ENCODE peak calls at places on chromosomes 3 and 15, in five cellular contexts. N is CD4-positive, CD25-positive, alpha-beta regulatory T cell; Y is body of pancreas; B is heart right ventricle; Q is astrocyte. E is an unnamed sample.

GRCh38 chr3:87207500-87207899 is 19.6 kb upstream of the CHMP2B start:
- DNase-seq in N (no peak), B (no peak), Q (peak), Y (no peak), E (no peak)

GRCh38 chr3:64444619-64445317 is 219.5 kb upstream of the PRICKLE2 start:
- DNase-seq in B (no peak), N (no peak), Q (no peak), Y (no peak), E (no peak)

GRCh38 chr15:58994906-58995453 is 7.5 kb downstream of the RNF111 start:
- DNase-seq in Y (no peak), Q (no peak), B (no peak), N (no peak), E (no peak)

GRCh38 chr3:175255698-175256097 is 396.6 kb downstream of the NAALADL2 start:
- DNase-seq in B (no peak), Y (peak), N (no peak), Q (peak), E (no peak)

GRCh38 chr15:39869858-39870515 is 50.1 kb downstream of the GPR176 start:
- DNase-seq in B (no peak), Q (no peak), Y (no peak), N (no peak), E (no peak)

GRCh38 chr3:71247221-71247947 is 336.1 kb downstream of the FOXP1 start:
- DNase-seq in N (no peak), Y (peak), B (no peak), Q (no peak), E (no peak)

GRCh38 chr3:171028779-171029232 is 2.3 kb upstream of the SLC2A2 start:
- DNase-seq in Y (peak), Q (peak), B (no peak), N (no peak), E (no peak)

GRCh38 chr3:159937561-159937960 is 51.1 kb upstream of the IL12A start:
- DNase-seq in Q (no peak), Y (no peak), B (no peak), N (no peak), E (no peak)

GRCh38 chr3:23751485-23751811 is 54.3 kb upstream of the UBE2E1 start:
- DNase-seq in Y (no peak), B (no peak), Q (peak), N (no peak), E (no peak)

GRCh38 chr15:67303490-67304363 is 49.1 kb downstream of the IQCH start:
- DNase-seq in B (no peak), Q (peak), Y (peak), N (peak), E (no peak)

GRCh38 chr3:22284559-22284958 is 533.5 kb upstream of the ZNF385D start:
- DNase-seq in Q (peak), B (no peak), Y (no peak), N (no peak), E (no peak)

GRCh38 chr3:14124223-14124614 is 451 bp downstream of the CHCHD4 start:
- DNase-seq in Q (no peak), N (peak), B (peak), Y (peak), E (peak)

GRCh38 chr15:88653200-88654064 is 14.6 kb downstream of the ISG20 start:
- DNase-seq in N (no peak), B (no peak), Q (no peak), Y (no peak), E (no peak)

DNA sequence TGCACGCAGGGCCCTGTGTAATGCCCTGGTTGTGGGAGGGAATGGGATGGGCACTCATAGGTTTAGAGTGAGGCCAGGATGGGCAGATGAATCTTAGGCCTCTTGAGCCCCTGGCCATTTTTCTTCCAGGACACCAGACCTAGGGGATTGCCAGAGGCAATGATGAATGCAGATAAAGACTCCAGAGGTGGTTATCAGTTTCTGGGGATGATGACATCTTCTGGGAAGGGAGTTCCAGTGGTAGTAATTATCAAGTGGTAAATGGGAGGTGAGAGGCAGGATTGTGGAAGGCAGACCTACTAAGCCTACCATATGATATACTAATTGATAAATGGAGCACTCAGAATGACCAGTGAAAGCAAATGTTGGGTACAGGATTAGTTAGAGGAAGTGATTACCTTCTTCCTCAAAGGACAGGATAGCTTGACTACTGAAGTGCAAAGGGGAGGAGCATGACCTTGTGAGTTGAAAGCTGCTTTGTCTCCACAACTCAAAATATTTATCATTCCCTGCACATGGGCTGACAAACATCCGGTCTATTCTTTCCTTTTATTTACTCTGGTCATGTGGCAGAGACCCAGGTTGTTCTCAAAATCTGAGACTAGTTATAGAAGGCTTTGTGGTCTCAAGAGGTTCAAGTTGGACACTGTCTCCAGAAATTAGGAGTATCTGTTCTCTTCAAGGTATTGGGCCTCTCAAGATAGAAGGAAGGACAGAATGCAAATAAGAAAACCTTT is 10.2 kb upstream of the MAPK6 start:
- DNase-seq in B (no peak), Q (no peak), Y (no peak), N (no peak), E (no peak)
- H3K27ac ChIP-seq in B (no peak), Q (no peak), Y (no peak), N (no peak), E (no peak)

DNA sequence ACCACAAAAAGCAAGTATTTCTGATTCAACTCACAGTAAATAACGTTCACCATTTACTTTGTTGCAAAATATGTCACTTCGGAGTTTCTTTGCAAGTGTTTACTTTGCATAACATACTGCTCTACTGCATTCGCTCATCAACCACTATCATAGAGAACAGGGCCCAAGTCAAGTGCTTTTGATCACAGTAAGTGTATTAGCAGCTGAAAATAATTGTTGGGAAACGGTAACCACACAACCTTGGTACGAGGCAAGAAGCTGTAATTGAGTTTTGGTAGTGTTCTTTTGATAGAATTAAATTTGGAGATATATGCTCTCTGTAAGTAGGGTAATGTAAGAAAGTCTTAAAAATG is 80.1 kb downstream of the SATB1 start:
- DNase-seq in B (no peak), N (no peak), Y (no peak), Q (no peak), E (no peak)
- H3K27ac ChIP-seq in B (no peak), N (no peak), Y (no peak), Q (no peak), E (no peak)

GRCh38 chr15:99719096-99719541 is 14.1 kb downstream of the LYSMD4 start:
- DNase-seq in Y (no peak), N (no peak), B (no peak), Q (peak), E (no peak)

GRCh38 chr15:99722406-99722805 is 10.8 kb downstream of the LYSMD4 start:
- DNase-seq in B (no peak), N (no peak), Y (no peak), Q (no peak), E (no peak)

GRCh38 chr15:99721104-99721778 is 12.0 kb downstream of the LYSMD4 start:
- DNase-seq in Y (no peak), B (no peak), N (no peak), Q (no peak), E (no peak)

GRCh38 chr15:99720533-99720932 is 12.7 kb downstream of the LYSMD4 start:
- DNase-seq in B (no peak), N (no peak), Y (no peak), Q (no peak), E (no peak)

GRCh38 chr15:99721896-99722295 is 11.3 kb downstream of the LYSMD4 start:
- DNase-seq in Q (no peak), Y (no peak), B (no peak), N (no peak), E (no peak)
- H3K27ac ChIP-seq in Q (no peak), Y (no peak), B (no peak), N (no peak), E (no peak)

GRCh38 chr3:189624130-189624529 is 7.1 kb upstream of the TP63 start:
- DNase-seq in Q (no peak), B (no peak), Y (no peak), N (no peak), E (no peak)
- H3K27ac ChIP-seq in Q (no peak), B (no peak), Y (no peak), N (no peak), E (no peak)

DNA sequence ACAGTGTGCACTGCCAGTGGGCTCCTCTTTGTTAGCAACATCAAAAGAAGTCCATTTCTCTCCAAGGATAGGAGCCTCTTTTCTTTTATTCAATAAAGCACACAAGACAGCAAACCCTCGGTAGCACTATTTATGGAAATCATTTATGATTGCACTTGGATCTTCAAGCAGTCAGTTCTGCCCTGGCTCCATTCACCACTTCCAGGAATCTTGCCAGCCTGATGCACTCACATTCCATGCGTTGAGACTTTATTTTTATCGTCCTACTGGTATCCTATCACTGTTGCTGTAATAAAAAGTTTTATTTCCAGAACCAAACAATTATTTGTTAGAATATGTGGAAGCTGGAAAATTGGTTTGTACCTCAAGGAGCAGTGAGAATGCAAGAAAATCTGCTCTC is 412.1 kb downstream of the TBL1XR1 start:
- DNase-seq in N (no peak), Y (no peak), Q (peak), B (no peak), E (no peak)
- H3K27ac ChIP-seq in N (no peak), Y (no peak), Q (no peak), B (no peak), E (no peak)

GRCh38 chr3:141960731-141961130 is 84.3 kb downstream of the ATP1B3 start:
- DNase-seq in N (no peak), B (no peak), Q (peak), Y (no peak), E (no peak)
- H3K27ac ChIP-seq in N (no peak), B (peak), Q (peak), Y (no peak), E (no peak)

GRCh38 chr3:142210608-142211007 is 14.8 kb downstream of the GK5 start:
- DNase-seq in B (no peak), Y (no peak), N (no peak), Q (no peak), E (no peak)
- H3K27ac ChIP-seq in B (peak), Y (no peak), N (no peak), Q (no peak), E (no peak)

GRCh38 chr3:177080122-177080521 is 117.2 kb downstream of the TBL1XR1 start:
- DNase-seq in N (no peak), B (no peak), Y (no peak), Q (no peak), E (no peak)

GRCh38 chr3:177089120-177089519 is 108.2 kb downstream of the TBL1XR1 start:
- DNase-seq in Q (no peak), Y (no peak), B (no peak), N (no peak), E (no peak)

GRCh38 chr3:177085784-177086183 is 111.5 kb downstream of the TBL1XR1 start:
- DNase-seq in B (no peak), Q (no peak), N (no peak), Y (no peak), E (no peak)

GRCh38 chr3:177079684-177080083 is 117.6 kb downstream of the TBL1XR1 start:
- DNase-seq in Q (no peak), N (no peak), B (no peak), Y (no peak), E (no peak)

GRCh38 chr3:177084616-177085015 is 112.7 kb downstream of the TBL1XR1 start:
- DNase-seq in B (no peak), Y (no peak), N (no peak), Q (no peak), E (no peak)
- H3K27ac ChIP-seq in B (no peak), Y (no peak), N (no peak), Q (no peak), E (no peak)

E was measured in caudate nucleus.